ENCODE peak calls at places on chromosomes 6 and 20, in five cellular contexts. R, J, E, F and M are unnamed samples.

GRCh38 chr6:35054106-35054742 is 86.9 kb downstream of the TCP11 start:
- DNase-seq in E (no peak), J (no peak), R (no peak), F (no peak), M (no peak)

GRCh38 chr6:87660226-87660886 is 41.7 kb downstream of the AKIRIN2 start:
- DNase-seq in R (no peak), J (no peak), F (no peak), E (no peak), M (no peak)

GRCh38 chr6:71335544-71335943 is 46.9 kb downstream of the OGFRL1 start:
- DNase-seq in J (no peak), R (no peak), F (no peak), E (no peak), M (no peak)

GRCh38 chr20:34249291-34249690 is 8.1 kb downstream of the ASIP start:
- DNase-seq in F (no peak), E (peak), R (no peak), J (no peak), M (no peak)

GRCh38 chr6:136225496-136225895 is 24.6 kb downstream of the MTFR2 start:
- DNase-seq in E (no peak), R (no peak), J (no peak), F (no peak), M (no peak)

GRCh38 chr6:31690231-31691077 is 9.6 kb upstream of the LY6G5C start:
- DNase-seq in J (no peak), E (no peak), F (peak), R (no peak), M (no peak)

GRCh38 chr6:132483779-132484679 is 28.9 kb downstream of the STX7 start:
- DNase-seq in E (peak), F (peak), R (peak), J (no peak), M (peak)

GRCh38 chr6:106275692-106276091 is 49.9 kb downstream of the ATG5 start:
- DNase-seq in E (no peak), R (no peak), J (no peak), F (no peak), M (no peak)

GRCh38 chr6:35148167-35148741 is 7.1 kb upstream of the TCP11 start:
- DNase-seq in F (no peak), R (no peak), E (peak), J (peak), M (no peak)

GRCh38 chr6:125304970-125305369 is 3.2 kb upstream of the HDDC2 start:
- DNase-seq in J (no peak), E (no peak), R (no peak), F (no peak), M (no peak)
- TF ChIP-seq MAX in J (no peak), E (no peak), R (no peak), F (no peak), M (no peak)

DNA sequence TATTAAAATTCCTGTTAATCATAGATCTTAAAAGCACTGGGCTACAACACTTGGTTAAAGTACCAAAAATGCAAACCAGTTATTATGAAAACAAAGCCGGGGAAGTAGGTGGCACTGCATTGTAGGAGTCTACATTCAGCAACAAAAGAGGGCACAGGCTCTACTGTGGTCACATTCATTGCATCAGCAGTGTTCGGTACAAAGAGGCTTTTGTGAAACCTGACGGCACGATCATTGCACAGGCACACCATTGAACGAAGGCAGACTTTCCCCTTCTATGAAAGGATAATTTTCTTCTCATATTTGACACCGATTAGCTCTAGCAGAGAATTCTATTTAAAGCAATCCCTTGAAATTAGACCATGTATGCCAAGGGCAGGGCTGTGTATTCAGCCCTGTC is 44.6 kb upstream of the AGPAT4 start:
- DNase-seq in R (no peak), J (no peak), E (no peak), F (no peak), M (peak)
- TF ChIP-seq ESRRA in R (no peak), J (no peak), E (no peak), F (no peak), M (no peak)

GRCh38 chr6:170404036-170404435 is 97.5 kb downstream of the FAM120B start:
- DNase-seq in F (no peak), R (no peak), E (no peak), J (no peak), M (no peak)

GRCh38 chr6:170403451-170403850 is 96.9 kb downstream of the FAM120B start:
- DNase-seq in J (peak), E (no peak), R (no peak), F (no peak), M (no peak)

GRCh38 chr6:170404697-170405096 is 98.1 kb downstream of the FAM120B start:
- DNase-seq in J (no peak), R (no peak), E (no peak), F (no peak), M (no peak)

GRCh38 chr6:170407200-170407599 is 100.6 kb downstream of the FAM120B start:
- DNase-seq in E (no peak), R (no peak), F (no peak), J (no peak), M (no peak)

DNA sequence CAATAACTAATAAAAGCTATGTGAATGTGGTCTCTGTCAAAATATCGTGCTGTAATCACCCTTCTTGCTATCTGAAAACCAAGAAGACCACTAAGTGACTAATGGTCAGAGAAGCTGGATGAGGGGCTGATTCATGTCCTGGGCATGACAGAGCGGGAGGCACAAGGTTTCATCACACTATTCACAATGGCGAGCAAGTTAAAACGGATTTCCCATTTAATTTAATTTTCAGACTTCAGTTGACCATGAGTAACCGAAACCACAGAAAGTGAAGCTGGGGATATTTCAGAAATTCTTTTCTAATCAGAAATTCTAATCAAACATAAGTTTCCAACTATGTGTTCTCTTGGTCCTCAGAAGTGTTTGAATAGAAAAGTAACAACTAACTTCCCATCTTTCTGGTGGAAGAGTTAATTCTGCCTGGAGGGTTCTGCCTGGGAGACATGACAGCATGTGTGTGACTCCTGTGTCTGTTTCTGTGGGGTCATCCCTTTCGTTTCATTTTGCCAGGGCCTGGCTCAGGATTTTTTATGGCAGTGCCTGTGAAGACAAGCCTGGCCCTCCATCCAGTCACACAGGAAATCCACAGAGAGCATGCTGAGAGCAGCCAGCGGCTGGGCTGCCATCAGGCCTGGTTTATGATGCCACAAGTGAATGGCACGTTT is 98.9 kb downstream of the FAM120B start:
- DNase-seq in R (no peak), F (no peak), J (no peak), E (no peak), M (no peak)
- TF ChIP-seq MAX in R (no peak), F (no peak), J (no peak), E (no peak), M (no peak)

DNA sequence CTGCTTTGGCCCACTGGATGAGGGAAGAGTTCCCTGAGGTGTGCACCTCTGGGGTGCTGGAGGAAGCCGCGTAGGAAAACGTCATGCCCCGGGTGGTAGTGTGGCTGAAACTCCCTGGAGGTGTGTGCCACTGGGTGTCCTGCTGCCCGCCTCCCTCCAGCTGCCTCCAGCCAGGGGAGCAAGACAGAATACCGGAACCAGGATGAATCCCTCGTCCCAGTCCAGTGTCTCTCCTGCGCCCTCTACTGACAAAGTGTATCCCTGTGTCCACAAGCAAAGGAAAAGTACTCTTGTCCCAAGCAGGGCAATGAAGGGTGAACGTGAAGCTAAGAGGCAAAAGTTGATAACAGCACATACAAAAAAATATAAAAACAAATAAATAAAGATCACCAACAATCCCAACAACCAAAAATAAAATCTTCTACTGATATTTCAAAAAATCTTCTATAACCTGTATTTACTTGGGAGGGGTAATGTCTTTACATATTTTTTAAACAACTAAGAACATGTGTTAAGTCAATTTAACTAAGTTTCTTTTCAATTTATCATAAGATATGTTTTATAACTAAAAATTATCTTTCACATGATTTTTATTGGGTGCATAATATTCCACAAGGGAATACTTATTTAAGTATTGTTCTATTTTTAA is 437.6 kb downstream of the MAFB start:
- DNase-seq in J (peak), F (peak), E (no peak), R (peak), M (peak)
- TF ChIP-seq ESRRA in J (no peak), F (no peak), E (no peak), R (no peak), M (no peak)

GRCh38 chr6:124027392-124027791 is 223.7 kb downstream of the NKAIN2 start:
- DNase-seq in E (no peak), F (no peak), R (no peak), J (no peak), M (no peak)

GRCh38 chr6:124022641-124023040 is 219.0 kb downstream of the NKAIN2 start:
- DNase-seq in F (no peak), E (no peak), J (no peak), R (no peak), M (no peak)

GRCh38 chr6:124029535-124029934 is 225.9 kb downstream of the NKAIN2 start:
- DNase-seq in F (no peak), J (peak), R (no peak), E (no peak), M (no peak)

GRCh38 chr6:124028117-124028516 is 224.5 kb downstream of the NKAIN2 start:
- DNase-seq in E (no peak), F (no peak), J (no peak), R (no peak), M (no peak)

DNA sequence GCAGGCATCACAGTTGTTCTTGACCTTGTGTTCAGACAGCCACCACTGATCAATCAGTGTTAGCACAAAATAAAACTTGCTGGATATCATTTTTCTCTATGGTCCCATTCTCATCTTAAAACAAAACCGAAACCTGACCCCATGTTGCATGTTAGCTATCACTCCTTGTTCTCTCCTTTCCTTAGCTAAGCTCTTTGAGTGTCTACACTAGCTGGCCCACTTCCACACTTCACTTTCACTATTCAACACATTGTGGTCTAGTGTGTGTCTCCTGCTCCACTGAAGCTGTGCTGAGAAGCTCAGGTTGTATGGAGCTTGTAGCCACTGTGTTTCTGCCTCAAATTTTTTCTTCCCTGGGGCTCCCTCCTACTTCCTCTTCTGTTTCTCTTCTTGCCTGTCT is 223.0 kb downstream of the NKAIN2 start:
- DNase-seq in E (no peak), R (no peak), F (no peak), J (no peak), M (no peak)
- TF ChIP-seq MAX in E (no peak), R (no peak), F (no peak), J (no peak), M (no peak)

GRCh38 chr6:38846844-38847243 is 131.7 kb downstream of the DNAH8 start:
- DNase-seq in J (no peak), R (no peak), E (no peak), F (no peak), M (no peak)
- TF ChIP-seq ESRRA in J (no peak), R (no peak), E (no peak), F (no peak), M (no peak)